ENCODE peak calls at places on chromosomes 2 and 18, in nine cellular contexts. One of them, this sample, is unnamed.
A peak's percentile ranks its signal among the peaks of the same experiment; 100 is the strongest.

GRCh38 chr2:95297088-95297487 is at the start of gene KCNIP3:
- DNase-seq in heart left ventricle: no peak
- DNase-seq in astrocyte of the spinal cord: no peak
- DNase-seq in adrenal gland: no peak
- DNase-seq in psoas muscle: no peak
- DNase-seq in IMR-90: no peak
- DNase-seq in endothelial cell of umbilical vein: no peak
- DNase-seq in right atrium auricular region: no peak
- DNase-seq in CD4-positive, alpha-beta T cell: no peak
- DNase-seq in this sample: no peak

GRCh38 chr2:96788393-96789244 is 27.4 kb upstream of the CNNM3 start:
- DNase-seq in astrocyte of the spinal cord: no peak
- DNase-seq in right atrium auricular region: no peak
- DNase-seq in endothelial cell of umbilical vein: no peak
- DNase-seq in adrenal gland: peak; percentile 78
- DNase-seq in heart left ventricle: peak; percentile 85
- DNase-seq in psoas muscle: peak; percentile 89
- DNase-seq in CD4-positive, alpha-beta T cell: no peak
- DNase-seq in IMR-90: peak; percentile 15
- DNase-seq in this sample: no peak

GRCh38 chr2:98757904-98758421 is 27.0 kb upstream of the MGAT4A start:
- DNase-seq in IMR-90: peak; percentile 79
- DNase-seq in CD4-positive, alpha-beta T cell: peak; percentile 53
- DNase-seq in astrocyte of the spinal cord: peak; percentile 93
- DNase-seq in right atrium auricular region: peak; percentile 85
- DNase-seq in endothelial cell of umbilical vein: peak; percentile 98
- DNase-seq in adrenal gland: peak; percentile 50
- DNase-seq in heart left ventricle: peak; percentile 69
- DNase-seq in psoas muscle: peak; percentile 69
- DNase-seq in this sample: peak; percentile 50

GRCh38 chr2:239370403-239370802 is 30.4 kb downstream of the HDAC4 start:
- DNase-seq in CD4-positive, alpha-beta T cell: no peak
- DNase-seq in psoas muscle: peak; percentile 25
- DNase-seq in heart left ventricle: no peak
- DNase-seq in IMR-90: no peak
- DNase-seq in astrocyte of the spinal cord: no peak
- DNase-seq in adrenal gland: no peak
- DNase-seq in endothelial cell of umbilical vein: no peak
- DNase-seq in right atrium auricular region: no peak
- DNase-seq in this sample: no peak

GRCh38 chr2:30721668-30722647 is 85.3 kb downstream of the CAPN13 start:
- DNase-seq in astrocyte of the spinal cord: no peak
- DNase-seq in right atrium auricular region: peak; percentile 44
- DNase-seq in CD4-positive, alpha-beta T cell: no peak
- DNase-seq in IMR-90: no peak
- DNase-seq in endothelial cell of umbilical vein: no peak
- DNase-seq in heart left ventricle: no peak
- DNase-seq in adrenal gland: no peak
- DNase-seq in psoas muscle: no peak
- DNase-seq in this sample: no peak

GRCh38 chr2:237774811-237775553 is 23.6 kb upstream of the RBM44 start:
- DNase-seq in adrenal gland: peak; percentile 28
- DNase-seq in endothelial cell of umbilical vein: peak; percentile 69
- DNase-seq in IMR-90: peak; percentile 50
- DNase-seq in right atrium auricular region: no peak
- DNase-seq in heart left ventricle: peak; percentile 48
- DNase-seq in CD4-positive, alpha-beta T cell: no peak
- DNase-seq in psoas muscle: no peak
- DNase-seq in astrocyte of the spinal cord: peak; percentile 53
- DNase-seq in this sample: no peak

GRCh38 chr2:74205586-74205985 is 7.2 kb downstream of the MTHFD2 start:
- DNase-seq in psoas muscle: no peak
- DNase-seq in adrenal gland: no peak
- DNase-seq in endothelial cell of umbilical vein: no peak
- DNase-seq in right atrium auricular region: no peak
- DNase-seq in IMR-90: no peak
- DNase-seq in heart left ventricle: no peak
- DNase-seq in CD4-positive, alpha-beta T cell: no peak
- DNase-seq in astrocyte of the spinal cord: no peak
- DNase-seq in this sample: no peak

GRCh38 chr2:219001100-219001576 is 7.9 kb upstream of the CRYBA2 start:
- DNase-seq in adrenal gland: no peak
- DNase-seq in psoas muscle: no peak
- DNase-seq in heart left ventricle: no peak
- DNase-seq in endothelial cell of umbilical vein: no peak
- DNase-seq in right atrium auricular region: no peak
- DNase-seq in IMR-90: no peak
- DNase-seq in astrocyte of the spinal cord: no peak
- DNase-seq in CD4-positive, alpha-beta T cell: no peak
- DNase-seq in this sample: no peak

GRCh38 chr2:128639693-128640092 is 321.0 kb upstream of the HS6ST1 start:
- DNase-seq in IMR-90: no peak
- DNase-seq in heart left ventricle: no peak
- DNase-seq in astrocyte of the spinal cord: no peak
- DNase-seq in adrenal gland: no peak
- DNase-seq in CD4-positive, alpha-beta T cell: no peak
- DNase-seq in psoas muscle: no peak
- DNase-seq in right atrium auricular region: peak; percentile 47
- DNase-seq in endothelial cell of umbilical vein: no peak
- DNase-seq in this sample: no peak

GRCh38 chr2:133972297-133972696 is 281.6 kb upstream of the MGAT5 start:
- DNase-seq in endothelial cell of umbilical vein: no peak
- DNase-seq in adrenal gland: no peak
- DNase-seq in astrocyte of the spinal cord: no peak
- DNase-seq in psoas muscle: no peak
- DNase-seq in heart left ventricle: no peak
- DNase-seq in IMR-90: no peak
- DNase-seq in right atrium auricular region: no peak
- DNase-seq in CD4-positive, alpha-beta T cell: no peak
- DNase-seq in this sample: no peak

GRCh38 chr18:9971313-9971920 is 57.6 kb downstream of the VAPA start:
- DNase-seq in CD4-positive, alpha-beta T cell: peak; percentile 56
- DNase-seq in endothelial cell of umbilical vein: peak; percentile 87
- DNase-seq in right atrium auricular region: peak; percentile 90
- DNase-seq in psoas muscle: no peak
- DNase-seq in heart left ventricle: peak; percentile 66
- DNase-seq in IMR-90: peak; percentile 81
- DNase-seq in adrenal gland: peak; percentile 66
- DNase-seq in astrocyte of the spinal cord: peak; percentile 87
- DNase-seq in this sample: peak; percentile 52

GRCh38 chr2:191166111-191166755 is 15.4 kb upstream of the STAT4 start:
- DNase-seq in IMR-90: peak; percentile 89
- DNase-seq in adrenal gland: no peak
- DNase-seq in astrocyte of the spinal cord: peak; percentile 56
- DNase-seq in psoas muscle: no peak
- DNase-seq in heart left ventricle: no peak
- DNase-seq in right atrium auricular region: no peak
- DNase-seq in CD4-positive, alpha-beta T cell: no peak
- DNase-seq in endothelial cell of umbilical vein: peak; percentile 91
- DNase-seq in this sample: peak; percentile 28

GRCh38 chr18:74396252-74397204 is 60.6 kb downstream of the DIPK1C start:
- DNase-seq in right atrium auricular region: no peak
- DNase-seq in IMR-90: no peak
- DNase-seq in endothelial cell of umbilical vein: no peak
- DNase-seq in heart left ventricle: no peak
- DNase-seq in astrocyte of the spinal cord: no peak
- DNase-seq in psoas muscle: no peak
- DNase-seq in adrenal gland: no peak
- DNase-seq in CD4-positive, alpha-beta T cell: no peak
- DNase-seq in this sample: no peak

DNA sequence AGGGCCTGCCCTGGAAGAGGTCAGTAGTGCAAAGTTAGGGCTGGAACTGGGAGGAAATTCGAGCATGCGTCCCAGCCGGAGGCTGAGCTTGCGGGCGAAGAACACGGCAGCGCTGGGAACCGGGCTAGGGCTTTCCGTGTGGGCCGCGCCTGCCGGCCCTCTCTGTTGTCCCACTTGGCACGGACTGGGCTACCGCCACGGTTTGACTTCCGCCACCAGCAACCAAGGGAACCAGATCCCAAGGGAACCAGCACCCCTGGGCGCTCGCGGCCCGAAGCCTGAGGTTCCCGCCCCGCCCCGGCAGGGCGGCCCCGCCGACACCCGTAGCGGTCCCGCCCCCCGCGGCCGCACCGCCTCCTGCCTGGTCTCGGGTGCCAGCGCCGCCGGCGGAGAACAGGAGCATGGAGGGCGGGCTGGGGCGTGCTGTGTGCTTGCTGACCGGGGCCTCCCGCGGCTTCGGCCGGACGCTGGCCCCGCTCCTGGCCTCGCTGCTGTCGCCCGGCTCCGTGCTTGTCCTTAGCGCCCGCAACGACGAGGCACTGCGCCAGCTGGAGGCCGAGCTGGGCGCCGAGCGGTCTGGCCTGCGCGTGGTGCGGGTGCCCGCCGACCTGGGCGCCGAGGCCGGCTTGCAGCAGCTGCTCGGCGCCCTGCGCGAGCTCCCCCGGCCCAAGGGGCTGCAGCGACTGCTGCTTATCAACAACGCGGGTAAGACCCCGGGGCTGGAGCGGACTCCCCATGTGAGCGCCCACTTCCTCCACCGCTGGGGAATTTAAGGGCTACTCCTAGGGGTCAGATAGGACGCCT is at the start of gene SPR:
- DNase-seq in psoas muscle: peak; percentile 83
- DNase-seq in CD4-positive, alpha-beta T cell: no peak
- DNase-seq in IMR-90: peak; percentile 40
- DNase-seq in adrenal gland: peak; percentile 77
- DNase-seq in right atrium auricular region: peak; percentile 71
- DNase-seq in astrocyte of the spinal cord: peak; percentile 41
- DNase-seq in endothelial cell of umbilical vein: peak; percentile 70
- DNase-seq in heart left ventricle: peak; percentile 88
- DNase-seq in this sample: no peak
- TF ChIP-seq CTCF in psoas muscle: no peak
- TF ChIP-seq CTCF in CD4-positive, alpha-beta T cell: no peak
- TF ChIP-seq CTCF in IMR-90: no peak
- TF ChIP-seq CTCF in adrenal gland: no peak
- TF ChIP-seq CTCF in right atrium auricular region: no peak
- TF ChIP-seq CTCF in astrocyte of the spinal cord: no peak
- TF ChIP-seq CTCF in endothelial cell of umbilical vein: no peak
- TF ChIP-seq CTCF in heart left ventricle: no peak
- TF ChIP-seq CTCF in this sample: no peak

DNA sequence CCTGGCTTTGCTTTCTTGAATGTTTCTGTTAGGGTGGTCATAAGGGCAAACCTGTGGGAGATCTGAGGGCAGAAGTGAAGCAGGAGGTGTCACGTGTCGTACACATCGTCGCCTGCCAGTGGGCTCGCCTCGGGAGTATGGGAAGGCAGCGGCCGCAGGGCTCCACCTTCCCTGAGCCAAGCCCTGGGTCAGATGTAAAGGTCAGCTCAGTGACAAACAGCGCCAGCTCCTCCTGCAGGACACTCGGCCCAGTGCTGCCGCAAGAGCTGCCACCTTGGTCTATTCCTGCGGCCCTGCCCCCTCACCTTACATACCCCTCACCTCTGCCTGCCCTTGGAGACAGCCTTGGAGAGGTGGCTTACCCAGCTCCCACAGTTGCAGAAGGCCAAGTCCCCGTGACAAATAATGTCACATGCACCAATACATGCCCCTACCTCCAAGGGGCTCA is 64.2 kb downstream of the PSMG2 start:
- DNase-seq in endothelial cell of umbilical vein: no peak
- DNase-seq in psoas muscle: no peak
- DNase-seq in adrenal gland: peak; percentile 16
- DNase-seq in astrocyte of the spinal cord: no peak
- DNase-seq in heart left ventricle: no peak
- DNase-seq in IMR-90: no peak
- DNase-seq in right atrium auricular region: no peak
- DNase-seq in CD4-positive, alpha-beta T cell: no peak
- DNase-seq in this sample: no peak
- TF ChIP-seq CTCF in endothelial cell of umbilical vein: no peak
- TF ChIP-seq CTCF in psoas muscle: no peak
- TF ChIP-seq CTCF in adrenal gland: no peak
- TF ChIP-seq CTCF in astrocyte of the spinal cord: peak; percentile 1
- TF ChIP-seq CTCF in heart left ventricle: no peak
- TF ChIP-seq CTCF in IMR-90: no peak
- TF ChIP-seq CTCF in right atrium auricular region: no peak
- TF ChIP-seq CTCF in CD4-positive, alpha-beta T cell: no peak
- TF ChIP-seq CTCF in this sample: no peak

GRCh38 chr2:75894170-75894569 is 183.5 kb upstream of the GCFC2 start:
- DNase-seq in psoas muscle: no peak
- DNase-seq in endothelial cell of umbilical vein: no peak
- DNase-seq in astrocyte of the spinal cord: no peak
- DNase-seq in right atrium auricular region: no peak
- DNase-seq in IMR-90: no peak
- DNase-seq in CD4-positive, alpha-beta T cell: no peak
- DNase-seq in heart left ventricle: no peak
- DNase-seq in adrenal gland: no peak
- DNase-seq in this sample: no peak

GRCh38 chr2:75892490-75892889 is 181.8 kb upstream of the GCFC2 start:
- DNase-seq in CD4-positive, alpha-beta T cell: no peak
- DNase-seq in IMR-90: no peak
- DNase-seq in heart left ventricle: no peak
- DNase-seq in right atrium auricular region: no peak
- DNase-seq in psoas muscle: no peak
- DNase-seq in endothelial cell of umbilical vein: no peak
- DNase-seq in adrenal gland: no peak
- DNase-seq in astrocyte of the spinal cord: no peak
- DNase-seq in this sample: no peak

DNA sequence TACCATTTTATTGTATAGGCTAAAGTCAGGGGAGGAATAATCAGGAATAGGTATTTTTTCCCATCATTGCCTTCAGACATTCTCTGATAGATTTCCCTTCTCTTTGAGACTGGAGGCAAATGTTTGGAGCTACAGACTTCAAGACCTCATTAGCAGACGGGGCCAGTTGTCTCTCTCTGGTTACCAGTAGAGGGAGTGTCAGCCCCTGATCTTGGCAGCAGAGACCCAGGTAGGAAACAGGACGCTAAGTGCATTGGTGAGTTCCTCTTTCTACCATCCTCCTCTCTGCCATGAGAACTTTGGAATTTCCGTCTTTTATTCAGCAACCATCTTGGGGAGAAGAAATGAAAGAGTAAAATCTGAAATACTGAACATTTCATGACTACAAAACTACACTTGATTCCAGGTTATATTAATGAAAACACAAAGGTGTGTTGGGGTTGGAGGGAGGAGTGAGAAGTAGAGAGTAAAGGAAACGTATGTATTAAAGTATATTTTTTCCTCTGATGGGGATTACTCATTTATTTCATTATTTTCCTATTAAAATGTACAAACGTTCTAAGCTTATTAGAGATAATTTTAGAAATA is 186.2 kb upstream of the GCFC2 start:
- DNase-seq in endothelial cell of umbilical vein: peak; percentile 5
- DNase-seq in astrocyte of the spinal cord: no peak
- DNase-seq in adrenal gland: no peak
- DNase-seq in IMR-90: no peak
- DNase-seq in psoas muscle: no peak
- DNase-seq in heart left ventricle: no peak
- DNase-seq in right atrium auricular region: no peak
- DNase-seq in CD4-positive, alpha-beta T cell: no peak
- DNase-seq in this sample: no peak
- TF ChIP-seq CTCF in endothelial cell of umbilical vein: peak; percentile 45
- TF ChIP-seq CTCF in astrocyte of the spinal cord: peak; percentile 45
- TF ChIP-seq CTCF in adrenal gland: no peak
- TF ChIP-seq CTCF in IMR-90: peak; percentile 21
- TF ChIP-seq CTCF in psoas muscle: peak; percentile 28
- TF ChIP-seq CTCF in heart left ventricle: no peak
- TF ChIP-seq CTCF in right atrium auricular region: no peak
- TF ChIP-seq CTCF in CD4-positive, alpha-beta T cell: no peak
- TF ChIP-seq CTCF in this sample: no peak

GRCh38 chr2:108878276-108878675 is 91.7 kb downstream of the CCDC138 start:
- DNase-seq in heart left ventricle: no peak
- DNase-seq in adrenal gland: no peak
- DNase-seq in IMR-90: no peak
- DNase-seq in CD4-positive, alpha-beta T cell: no peak
- DNase-seq in astrocyte of the spinal cord: no peak
- DNase-seq in endothelial cell of umbilical vein: no peak
- DNase-seq in right atrium auricular region: no peak
- DNase-seq in psoas muscle: no peak
- DNase-seq in this sample: no peak

GRCh38 chr2:108877506-108877905 is 90.9 kb downstream of the CCDC138 start:
- DNase-seq in IMR-90: no peak
- DNase-seq in CD4-positive, alpha-beta T cell: no peak
- DNase-seq in right atrium auricular region: no peak
- DNase-seq in heart left ventricle: no peak
- DNase-seq in psoas muscle: no peak
- DNase-seq in endothelial cell of umbilical vein: no peak
- DNase-seq in adrenal gland: no peak
- DNase-seq in astrocyte of the spinal cord: no peak
- DNase-seq in this sample: no peak
- TF ChIP-seq CTCF in IMR-90: no peak
- TF ChIP-seq CTCF in CD4-positive, alpha-beta T cell: no peak
- TF ChIP-seq CTCF in right atrium auricular region: no peak
- TF ChIP-seq CTCF in heart left ventricle: no peak
- TF ChIP-seq CTCF in psoas muscle: no peak
- TF ChIP-seq CTCF in endothelial cell of umbilical vein: no peak
- TF ChIP-seq CTCF in adrenal gland: no peak
- TF ChIP-seq CTCF in astrocyte of the spinal cord: no peak
- TF ChIP-seq CTCF in this sample: no peak

This sample was measured in AG09319.